ENCODE peak calls at places on chromosomes 4 and X, in six cellular contexts. J is esophagus squamous epithelium, X is adrenal gland, M is ovary, G is tibial nerve, Q is right lobe of liver. E is an unnamed sample.
A peak's percentile ranks its signal among the peaks of the same experiment; 100 is the strongest.

GRCh38 chr4:1347410-1347864 is 429 bp downstream of the UVSSA start:
- DNase-seq in M (peak; percentile 87), G (peak; percentile 33), J (no peak), X (peak; percentile 93), Q (peak; percentile 72), E (peak; percentile 76)

GRCh38 chr4:100539706-100540105 is 21.9 kb upstream of the EMCN start:
- DNase-seq in X (no peak), Q (no peak), J (no peak), M (no peak), G (no peak), E (no peak)

GRCh38 chrX:144219035-144219434 is 335.2 kb downstream of the UBE2NL start:
- DNase-seq in M (no peak), Q (peak; percentile 55), J (no peak), X (no peak), G (no peak), E (peak; percentile 16)

GRCh38 chrX:155966876-155967275 is 30.6 kb upstream of the IL9R start:
- DNase-seq in J (no peak), X (no peak), Q (no peak), M (peak; percentile 36), G (no peak), E (no peak)

GRCh38 chrX:23276475-23276874 is 58.2 kb upstream of the PTCHD1 start:
- DNase-seq in Q (no peak), M (no peak), J (no peak), G (no peak), X (no peak), E (no peak)

GRCh38 chr4:88137112-88137511 is 21.3 kb downstream of the ABCG2 start:
- DNase-seq in G (no peak), J (no peak), M (no peak), X (no peak), Q (no peak), E (no peak)

GRCh38 chr4:15778191-15778741 is at the start of gene CD38:
- DNase-seq in M (no peak), X (no peak), J (no peak), G (no peak), Q (peak; percentile 55), E (no peak)

GRCh38 chr4:94802091-94802490 is 44.3 kb downstream of the BMPR1B start:
- DNase-seq in G (no peak), J (no peak), X (no peak), Q (no peak), M (no peak), E (no peak)

GRCh38 chrX:103704863-103705262 is 5.8 kb upstream of the TMEM31 start:
- DNase-seq in M (no peak), G (no peak), Q (no peak), J (no peak), X (no peak), E (no peak)

GRCh38 chr4:168877779-168878491 is 132.1 kb downstream of the CBR4 start:
- DNase-seq in X (no peak), J (no peak), M (no peak), Q (peak; percentile 75), G (peak; percentile 25), E (peak; percentile 57)

GRCh38 chrX:8981742-8982141 is 52.2 kb downstream of the FAM9B start:
- DNase-seq in G (no peak), M (no peak), Q (no peak), J (no peak), X (no peak), E (no peak)

GRCh38 chr4:131499139-131499873 is 1649.8 kb upstream of the PCDH10 start:
- DNase-seq in Q (no peak), J (no peak), M (no peak), G (no peak), X (no peak), E (no peak)

DNA sequence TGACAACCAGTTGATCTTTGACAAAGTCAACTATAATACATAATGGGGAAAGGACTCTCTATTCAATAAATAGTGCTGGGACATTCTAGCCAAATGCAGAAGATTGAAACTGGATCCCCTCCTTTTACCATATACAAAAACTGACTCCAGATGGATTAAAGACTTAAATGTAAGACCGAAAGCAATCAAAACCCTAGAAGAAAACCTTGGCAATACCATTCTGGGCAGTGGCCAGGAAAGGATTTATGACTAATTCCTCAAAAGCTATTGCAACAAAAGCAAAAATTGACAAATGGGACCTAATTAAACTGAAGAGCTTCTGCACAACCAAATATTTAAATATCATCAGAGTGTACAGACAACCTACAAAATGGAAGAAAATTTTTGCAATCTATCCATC is 185.1 kb downstream of the NPNT start:
- DNase-seq in M (no peak), G (no peak), Q (no peak), X (no peak), J (no peak), E (no peak)
- H3K9me3 ChIP-seq in M (no peaks in the 10 kb centered on the region), G (no peaks in the 10 kb centered on the region), Q (no peaks in the 10 kb centered on the region), X (no peaks in the 10 kb centered on the region), J (peaks cover 19% of the 10 kb centered on the region), E (no peaks in the 10 kb centered on the region)

GRCh38 chr4:140740906-140741670 is 15.1 kb downstream of the TBC1D9 start:
- DNase-seq in X (no peak), M (no peak), Q (no peak), J (no peak), G (no peak), E (no peak)

GRCh38 chr4:140743194-140743931 is 12.8 kb downstream of the TBC1D9 start:
- DNase-seq in J (no peak), Q (no peak), G (no peak), X (no peak), M (no peak), E (no peak)

GRCh38 chr4:140744421-140744820 is 11.8 kb downstream of the TBC1D9 start:
- DNase-seq in G (no peak), X (no peak), Q (no peak), J (no peak), M (no peak), E (no peak)

GRCh38 chr4:140740422-140740821 is 15.8 kb downstream of the TBC1D9 start:
- DNase-seq in Q (no peak), G (no peak), M (no peak), J (no peak), X (no peak), E (no peak)

DNA sequence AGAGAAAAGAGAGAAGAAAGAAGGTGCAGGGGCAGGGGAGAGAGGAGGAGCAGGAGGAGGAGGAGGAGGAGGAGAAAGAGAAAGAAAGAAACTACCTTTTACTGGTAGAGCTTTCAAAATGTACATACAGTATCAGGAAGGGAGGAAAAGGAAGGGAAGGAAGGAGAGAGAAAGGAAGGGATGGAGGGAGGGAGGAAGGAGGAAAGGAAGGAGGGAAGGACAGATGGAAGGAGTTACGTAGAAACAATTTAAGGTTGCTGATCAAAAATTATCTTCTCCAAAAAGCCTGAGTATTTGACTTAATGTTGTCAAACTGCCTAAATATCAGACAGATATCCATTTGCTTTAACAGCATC is 13.4 kb downstream of the TBC1D9 start:
- DNase-seq in Q (no peak), X (no peak), M (no peak), G (no peak), J (no peak), E (no peak)
- H3K4me3 ChIP-seq in Q (no peak overlapping the region), X (no peak overlapping the region), M (no peak overlapping the region), G (no peak overlapping the region), J (no peak overlapping the region), E (no peak overlapping the region)

GRCh38 chrX:118525146-118525725 is 29.6 kb downstream of the DOCK11 start:
- DNase-seq in Q (no peak), G (no peak), X (no peak), J (no peak), M (no peak), E (no peak)

GRCh38 chrX:118526149-118526548 is 30.5 kb downstream of the DOCK11 start:
- DNase-seq in Q (no peak), M (no peak), G (no peak), X (no peak), J (no peak), E (no peak)

GRCh38 chrX:118522230-118522926 is 26.8 kb downstream of the DOCK11 start:
- DNase-seq in X (no peak), G (no peak), Q (no peak), J (no peak), M (no peak), E (no peak)

GRCh38 chrX:118524344-118524743 is 28.7 kb downstream of the DOCK11 start:
- DNase-seq in X (no peak), J (no peak), M (no peak), G (no peak), Q (no peak), E (no peak)

DNA sequence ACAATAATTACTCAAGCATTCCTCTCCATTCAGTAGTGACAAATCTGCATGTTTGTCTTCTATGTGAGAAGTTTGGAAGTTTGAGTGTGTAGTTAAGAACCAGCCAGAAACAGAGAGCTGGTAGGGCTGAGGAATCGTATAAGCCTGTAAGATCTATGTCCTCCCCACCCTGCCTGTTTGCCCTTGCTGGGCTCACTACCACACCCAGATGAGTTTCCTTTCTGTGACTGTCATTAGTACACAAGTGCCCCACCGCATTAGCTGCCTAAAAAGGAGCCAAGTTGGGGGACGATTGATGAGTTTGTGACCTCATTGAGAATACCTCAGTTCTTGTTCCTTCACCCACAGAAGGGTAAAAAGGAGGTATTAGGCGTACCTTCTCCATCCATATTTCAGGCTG is 28.3 kb downstream of the DOCK11 start:
- DNase-seq in M (no peak), X (no peak), G (no peak), Q (no peak), J (no peak), E (no peak)
- TF ChIP-seq POLR2A in M (no peak), X (no peak), G (no peak), Q (no peak), J (no peak), E (no peak)

DNA sequence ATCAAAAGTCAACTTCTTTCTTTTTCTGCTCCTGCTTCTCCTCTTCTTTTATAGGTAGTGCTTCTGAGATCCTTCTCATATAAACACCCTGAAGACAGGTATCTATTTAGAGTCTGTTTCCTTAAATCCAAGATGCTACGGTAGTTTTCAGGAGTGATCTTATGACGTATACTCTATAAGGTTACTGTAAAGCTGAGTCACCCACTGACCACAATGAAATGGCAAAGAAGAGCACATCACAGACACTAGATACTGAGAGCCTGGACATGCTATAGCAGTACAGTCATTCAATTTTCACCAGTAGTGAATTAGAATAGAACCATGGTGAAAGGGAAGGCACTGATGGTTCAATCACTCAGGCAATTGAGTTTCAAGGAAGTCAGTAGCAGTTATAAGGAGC is 412.5 kb downstream of the ADAM29 start:
- DNase-seq in Q (no peak), M (no peak), X (no peak), J (no peak), G (no peak), E (no peak)
- H3K9me3 ChIP-seq in Q (no peaks in the 10 kb centered on the region), M (no peaks in the 10 kb centered on the region), X (no peaks in the 10 kb centered on the region), J (no peaks in the 10 kb centered on the region), G (no peaks in the 10 kb centered on the region), E (no peaks in the 10 kb centered on the region)

DNA sequence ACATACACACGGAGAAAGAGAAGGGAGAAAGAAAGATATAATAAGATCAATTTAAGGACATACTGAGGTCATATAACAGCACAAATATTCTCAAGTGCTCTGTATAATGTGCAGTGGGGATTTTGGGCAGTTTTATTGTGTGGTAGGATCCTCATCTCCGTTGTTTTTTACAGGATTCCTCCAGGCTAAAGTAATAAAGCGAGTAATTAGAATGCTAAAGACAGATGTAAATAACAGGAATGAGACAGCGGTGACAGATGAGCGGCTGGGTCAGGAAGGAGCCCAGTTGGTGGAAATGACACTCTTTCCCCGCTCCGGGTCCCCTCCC is 15.9 kb downstream of the POU4F2 start:
- DNase-seq in M (no peak), G (no peak), J (no peak), X (no peak), Q (no peak), E (no peak)
- H3K4me3 ChIP-seq in M (peak overlapping the region; percentile 28), G (peak overlapping the region; percentile 41), J (peak overlapping the region; percentile 22), X (peak overlapping the region; percentile 18), Q (peak overlapping the region; percentile 40), E (peak overlapping the region; percentile 11)